ENCODE peak calls at places on chromosome 13, in four cellular contexts. Z is A549, B is HepG2, H is K562. Y is an unnamed sample.

GRCh38 chr13:113398963-113399754 is 35.2 kb upstream of the GRTP1 start:
- DNase-seq in Z (no peak), H (no peak), B (no peak), Y (no peak)

GRCh38 chr13:45575146-45575829 is 40.3 kb downstream of the ERICH6B start:
- DNase-seq in H (no peak), B (no peak), Z (no peak), Y (no peak)

GRCh38 chr13:112958127-112958989 is 10.7 kb upstream of the MCF2L start:
- DNase-seq in B (no peak), H (no peak), Z (no peak), Y (no peak)

GRCh38 chr13:60155978-60156377 is 7.8 kb downstream of the DIAPH3 start:
- DNase-seq in H (no peak), B (no peak), Z (no peak), Y (no peak)

GRCh38 chr13:80339578-80339840 is 1.4 kb downstream of the SPRY2 start:
- DNase-seq in H (peak), Z (no peak), B (no peak), Y (no peak)

GRCh38 chr13:38301236-38301635 is 48.4 kb upstream of the UFM1 start:
- DNase-seq in H (no peak), Z (no peak), B (no peak), Y (no peak)

GRCh38 chr13:75908137-75908536 is 272.0 kb downstream of the LMO7 start:
- DNase-seq in Z (no peak), H (no peak), B (no peak), Y (no peak)

GRCh38 chr13:105925496-105925895 is 610.0 kb downstream of the EFNB2 start:
- DNase-seq in H (no peak), B (no peak), Z (no peak), Y (no peak)

GRCh38 chr13:44812818-44813217 is 176.5 kb downstream of the NUFIP1 start:
- DNase-seq in Z (no peak), H (no peak), B (no peak), Y (no peak)

GRCh38 chr13:20608438-20609020 is 41.6 kb downstream of the IFT88 start:
- DNase-seq in H (no peak), B (no peak), Z (no peak), Y (no peak)

GRCh38 chr13:22848539-22849052 is 332.2 kb upstream of the SGCG start:
- DNase-seq in H (peak), B (peak), Z (no peak), Y (no peak)

GRCh38 chr13:105377452-105377851 is 1158.0 kb downstream of the EFNB2 start:
- DNase-seq in B (no peak), Z (no peak), H (no peak), Y (no peak)

GRCh38 chr13:87122551-87122950 is 548.6 kb upstream of the SLITRK5 start:
- DNase-seq in Z (no peak), H (no peak), B (no peak), Y (peak)

GRCh38 chr13:75635101-75635620 is 969 bp upstream of the LMO7 start:
- DNase-seq in H (no peak), B (peak), Z (no peak), Y (peak)

GRCh38 chr13:98214707-98215106 is 37.6 kb upstream of the RNF113B start:
- DNase-seq in Z (no peak), H (no peak), B (no peak), Y (no peak)

GRCh38 chr13:76512676-76513277 is 373.4 kb downstream of the KCTD12 start:
- DNase-seq in Z (no peak), H (no peak), B (no peak), Y (peak)

GRCh38 chr13:44267966-44268365 is 105.7 kb upstream of the SERP2 start:
- DNase-seq in Z (no peak), B (no peak), H (no peak), Y (no peak)

GRCh38 chr13:98768522-98768921 is 16.1 kb upstream of the SLC15A1 start:
- DNase-seq in H (no peak), B (no peak), Z (no peak), Y (peak)

GRCh38 chr13:48304132-48304876 is 753 bp downstream of the RB1 start:
- DNase-seq in H (peak), B (peak), Z (peak), Y (peak)

GRCh38 chr13:39107484-39108040 is 69.3 kb downstream of the NHLRC3 start:
- DNase-seq in Z (no peak), B (no peak), H (no peak), Y (no peak)

GRCh38 chr13:105047676-105048295 is 1487.7 kb downstream of the EFNB2 start:
- DNase-seq in B (no peak), H (no peak), Z (no peak), Y (no peak)

GRCh38 chr13:114304346-114305034 is 9.8 kb upstream of the CHAMP1 start:
- DNase-seq in Z (no peak), H (no peak), B (no peak), Y (no peak)

GRCh38 chr13:114110091-114110829 is 22.2 kb downstream of the RASA3 start:
- DNase-seq in Z (no peak), B (no peak), H (no peak), Y (peak)

GRCh38 chr13:97119899-97120745 is 102.0 kb upstream of the MBNL2 start:
- DNase-seq in B (no peak), Z (no peak), H (no peak), Y (no peak)

GRCh38 chr13:63693696-63694095 is 2278.0 kb upstream of the PCDH20 start:
- DNase-seq in Z (no peak), B (no peak), H (no peak), Y (no peak)

GRCh38 chr13:27375686-27376326 is 48.6 kb upstream of the GTF3A start:
- DNase-seq in B (peak), H (peak), Z (peak), Y (peak)

DNA sequence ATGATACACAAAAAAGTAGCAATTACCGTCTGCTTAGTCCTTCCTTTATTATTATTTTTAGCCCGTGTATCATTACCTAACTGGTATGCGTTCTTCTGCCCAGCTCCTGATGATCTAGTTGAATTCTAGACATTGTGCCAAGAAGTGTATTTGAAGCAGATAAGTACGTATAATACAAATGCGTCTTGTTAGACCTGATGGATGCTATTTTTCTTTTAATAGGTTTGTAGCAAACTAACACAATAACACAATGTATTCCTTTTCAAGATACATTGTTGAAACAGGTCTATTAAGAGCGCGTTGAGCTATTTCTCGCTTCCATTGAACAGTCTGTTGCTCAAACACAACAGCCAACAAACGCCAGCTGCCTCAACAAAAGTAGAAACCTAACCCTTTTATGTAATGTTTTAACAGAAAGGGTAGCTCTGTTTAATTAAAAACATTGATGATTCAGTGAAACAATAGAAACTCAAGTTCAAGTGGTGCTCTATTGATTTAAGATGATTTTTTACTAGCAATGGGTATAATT is 14.7 kb downstream of the ZIC2 start:
- DNase-seq in H (no peak), Z (no peak), B (no peak), Y (no peak)
- TF ChIP-seq MYC in H (no peak), Z (no peak), B (no peak), Y (no peak)

DNA sequence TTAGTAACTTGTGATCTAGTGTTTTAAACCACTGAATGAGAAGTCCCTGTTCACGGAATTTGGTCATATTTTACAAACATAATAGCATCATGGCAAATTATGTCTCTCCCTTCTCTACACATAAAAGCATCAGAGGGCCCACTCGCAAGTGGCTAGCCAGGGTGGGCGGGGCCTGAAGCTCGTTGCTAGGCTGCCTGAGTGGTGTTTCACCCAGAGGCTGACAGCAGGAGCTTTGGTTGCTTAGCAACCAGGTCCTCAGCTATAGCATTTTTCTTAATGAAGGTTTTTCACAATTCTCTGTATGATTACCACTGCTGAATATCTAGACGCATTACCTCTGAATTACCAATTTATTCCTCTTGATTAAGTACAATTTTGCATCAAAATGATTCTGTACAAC is 126.5 kb downstream of the NALCN start:
- DNase-seq in Z (no peak), B (no peak), H (no peak), Y (no peak)
- TF ChIP-seq MYC in Z (no peak), B (no peak), H (no peak), Y (no peak)

GRCh38 chr13:73300718-73301425 is 242.1 kb downstream of the KLF5 start:
- DNase-seq in Z (no peak), B (no peak), H (no peak), Y (no peak)

GRCh38 chr13:73306688-73307087 is 247.9 kb downstream of the KLF5 start:
- DNase-seq in B (no peak), H (no peak), Z (no peak), Y (no peak)

GRCh38 chr13:73307481-73307880 is 248.7 kb downstream of the KLF5 start:
- DNase-seq in Z (no peak), B (no peak), H (no peak), Y (no peak)

GRCh38 chr13:73304442-73304841 is 245.6 kb downstream of the KLF5 start:
- DNase-seq in Z (no peak), B (no peak), H (no peak), Y (no peak)

DNA sequence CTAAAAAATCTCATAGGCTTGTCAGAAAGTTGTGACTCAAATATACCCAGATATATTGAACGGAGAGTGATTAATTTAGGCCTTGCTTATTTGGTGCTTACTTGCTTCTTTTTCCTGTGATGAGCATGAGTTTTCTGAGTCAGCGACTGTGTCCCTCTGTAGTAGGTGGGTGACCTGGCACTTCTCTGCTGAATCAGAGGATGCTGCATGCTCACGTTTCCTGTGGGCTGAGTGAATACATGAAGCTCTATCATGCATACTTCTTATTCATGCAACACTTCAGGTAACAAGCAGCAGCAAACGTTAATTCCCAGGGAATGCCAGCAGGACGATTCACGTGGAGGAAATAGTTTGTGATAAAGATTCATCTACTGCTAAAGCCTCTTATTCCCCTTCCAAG is 245.1 kb downstream of the KLF5 start:
- DNase-seq in H (no peak), Z (no peak), B (no peak), Y (no peak)
- TF ChIP-seq MYC in H (no peak), Z (no peak), B (no peak), Y (no peak)

GRCh38 chr13:29077051-29077813 is 257.1 kb downstream of the MTUS2 start:
- DNase-seq in Z (no peak), B (no peak), H (no peak), Y (no peak)

GRCh38 chr13:29073762-29074161 is 253.6 kb downstream of the MTUS2 start:
- DNase-seq in H (no peak), B (no peak), Z (no peak), Y (no peak)
- TF ChIP-seq MYC in H (no peak), B (no peak), Z (no peak), Y (no peak)

GRCh38 chr13:110319774-110320509 is 12.9 kb downstream of the COL4A2 start:
- DNase-seq in H (no peak), Z (peak), B (no peak), Y (no peak)
- TF ChIP-seq MYC in H (no peak), Z (no peak), B (no peak), Y (no peak)

Y was measured in NB4.